ENCODE peak calls at places on chromosomes 5 and 9, in ten cellular contexts. One of them, this sample, is unnamed.

GRCh38 chr9:133048595-133048994 is 13.2 kb upstream of the CEL start:
- DNase-seq in MM.1S: peak
- DNase-seq in cardiac fibroblast: peak
- DNase-seq in kidney: no peak
- DNase-seq in BE2C: peak
- DNase-seq in Calu3: peak
- DNase-seq in dorsolateral prefrontal cortex: no peak
- DNase-seq in IMR-90: peak
- DNase-seq in SK-N-SH: peak
- DNase-seq in cardiac muscle cell: no peak
- DNase-seq in this sample: no peak

GRCh38 chr9:36820392-36820861 is 213.6 kb downstream of the PAX5 start:
- DNase-seq in MM.1S: no peak
- DNase-seq in cardiac fibroblast: peak
- DNase-seq in kidney: peak
- DNase-seq in BE2C: no peak
- DNase-seq in Calu3: no peak
- DNase-seq in dorsolateral prefrontal cortex: no peak
- DNase-seq in IMR-90: no peak
- DNase-seq in SK-N-SH: no peak
- DNase-seq in cardiac muscle cell: no peak
- DNase-seq in this sample: no peak

GRCh38 chr5:94849821-94850736 is 231.6 kb downstream of the SLF1 start:
- DNase-seq in MM.1S: peak
- DNase-seq in cardiac fibroblast: peak
- DNase-seq in kidney: no peak
- DNase-seq in BE2C: peak
- DNase-seq in Calu3: peak
- DNase-seq in dorsolateral prefrontal cortex: no peak
- DNase-seq in IMR-90: peak
- DNase-seq in SK-N-SH: peak
- DNase-seq in cardiac muscle cell: peak
- DNase-seq in this sample: peak

GRCh38 chr5:73858054-73858453 is 232.1 kb downstream of the ARHGEF28 start:
- DNase-seq in MM.1S: no peak
- DNase-seq in cardiac fibroblast: peak
- DNase-seq in kidney: no peak
- DNase-seq in BE2C: no peak
- DNase-seq in Calu3: no peak
- DNase-seq in dorsolateral prefrontal cortex: no peak
- DNase-seq in IMR-90: no peak
- DNase-seq in SK-N-SH: no peak
- DNase-seq in cardiac muscle cell: no peak
- DNase-seq in this sample: no peak

GRCh38 chr9:97510797-97511761 is 9.6 kb downstream of the TMOD1 start:
- DNase-seq in MM.1S: peak
- DNase-seq in cardiac fibroblast: peak
- DNase-seq in kidney: no peak
- DNase-seq in BE2C: no peak
- DNase-seq in Calu3: no peak
- DNase-seq in dorsolateral prefrontal cortex: no peak
- DNase-seq in IMR-90: peak
- DNase-seq in SK-N-SH: no peak
- DNase-seq in cardiac muscle cell: no peak
- DNase-seq in this sample: no peak

GRCh38 chr9:87337335-87338074 is 160.2 kb upstream of the DAPK1 start:
- DNase-seq in MM.1S: no peak
- DNase-seq in cardiac fibroblast: no peak
- DNase-seq in kidney: no peak
- DNase-seq in BE2C: no peak
- DNase-seq in Calu3: peak
- DNase-seq in dorsolateral prefrontal cortex: no peak
- DNase-seq in IMR-90: no peak
- DNase-seq in SK-N-SH: peak
- DNase-seq in cardiac muscle cell: peak
- DNase-seq in this sample: no peak

GRCh38 chr5:2783223-2783622 is 31.7 kb upstream of the IRX2 start:
- DNase-seq in MM.1S: no peak
- DNase-seq in cardiac fibroblast: no peak
- DNase-seq in kidney: no peak
- DNase-seq in BE2C: no peak
- DNase-seq in Calu3: no peak
- DNase-seq in dorsolateral prefrontal cortex: no peak
- DNase-seq in IMR-90: no peak
- DNase-seq in SK-N-SH: no peak
- DNase-seq in cardiac muscle cell: no peak
- DNase-seq in this sample: no peak

GRCh38 chr9:127735530-127736176 is 559 bp upstream of the TOR2A start:
- DNase-seq in MM.1S: peak
- DNase-seq in cardiac fibroblast: no peak
- DNase-seq in kidney: no peak
- DNase-seq in BE2C: no peak
- DNase-seq in Calu3: no peak
- DNase-seq in dorsolateral prefrontal cortex: no peak
- DNase-seq in IMR-90: no peak
- DNase-seq in SK-N-SH: no peak
- DNase-seq in cardiac muscle cell: no peak
- DNase-seq in this sample: no peak

GRCh38 chr5:29993286-29993685 is 1200.2 kb upstream of the CDH6 start:
- DNase-seq in MM.1S: no peak
- DNase-seq in cardiac fibroblast: no peak
- DNase-seq in kidney: no peak
- DNase-seq in BE2C: no peak
- DNase-seq in Calu3: no peak
- DNase-seq in dorsolateral prefrontal cortex: no peak
- DNase-seq in IMR-90: no peak
- DNase-seq in SK-N-SH: no peak
- DNase-seq in cardiac muscle cell: no peak
- DNase-seq in this sample: no peak

GRCh38 chr9:94819161-94819677 is 92.7 kb downstream of the AOPEP start:
- DNase-seq in MM.1S: no peak
- DNase-seq in cardiac fibroblast: no peak
- DNase-seq in kidney: peak
- DNase-seq in BE2C: no peak
- DNase-seq in Calu3: no peak
- DNase-seq in dorsolateral prefrontal cortex: no peak
- DNase-seq in IMR-90: no peak
- DNase-seq in SK-N-SH: peak
- DNase-seq in cardiac muscle cell: no peak
- DNase-seq in this sample: no peak

GRCh38 chr9:120475341-120475740 is 104.6 kb downstream of the CDK5RAP2 start:
- DNase-seq in MM.1S: no peak
- DNase-seq in cardiac fibroblast: peak
- DNase-seq in kidney: no peak
- DNase-seq in BE2C: no peak
- DNase-seq in Calu3: no peak
- DNase-seq in dorsolateral prefrontal cortex: peak
- DNase-seq in IMR-90: peak
- DNase-seq in SK-N-SH: no peak
- DNase-seq in cardiac muscle cell: no peak
- DNase-seq in this sample: no peak

GRCh38 chr5:66565878-66566277 is 30.3 kb upstream of the MAST4 start:
- DNase-seq in MM.1S: no peak
- DNase-seq in cardiac fibroblast: no peak
- DNase-seq in kidney: no peak
- DNase-seq in BE2C: no peak
- DNase-seq in Calu3: no peak
- DNase-seq in dorsolateral prefrontal cortex: no peak
- DNase-seq in IMR-90: no peak
- DNase-seq in SK-N-SH: no peak
- DNase-seq in cardiac muscle cell: no peak
- DNase-seq in this sample: no peak

GRCh38 chr9:120909904-120910303 is 16.7 kb downstream of the TRAF1 start:
- DNase-seq in MM.1S: no peak
- DNase-seq in cardiac fibroblast: no peak
- DNase-seq in kidney: no peak
- DNase-seq in BE2C: no peak
- DNase-seq in Calu3: no peak
- DNase-seq in dorsolateral prefrontal cortex: no peak
- DNase-seq in IMR-90: no peak
- DNase-seq in SK-N-SH: no peak
- DNase-seq in cardiac muscle cell: no peak
- DNase-seq in this sample: no peak

GRCh38 chr9:122036988-122037387 is 56.1 kb downstream of the TTLL11 start:
- DNase-seq in MM.1S: no peak
- DNase-seq in cardiac fibroblast: peak
- DNase-seq in kidney: no peak
- DNase-seq in BE2C: no peak
- DNase-seq in Calu3: no peak
- DNase-seq in dorsolateral prefrontal cortex: no peak
- DNase-seq in IMR-90: peak
- DNase-seq in SK-N-SH: no peak
- DNase-seq in cardiac muscle cell: no peak
- DNase-seq in this sample: no peak

GRCh38 chr9:122033775-122034373 is 59.2 kb downstream of the TTLL11 start:
- DNase-seq in MM.1S: no peak
- DNase-seq in cardiac fibroblast: no peak
- DNase-seq in kidney: no peak
- DNase-seq in BE2C: no peak
- DNase-seq in Calu3: no peak
- DNase-seq in dorsolateral prefrontal cortex: no peak
- DNase-seq in IMR-90: no peak
- DNase-seq in SK-N-SH: no peak
- DNase-seq in cardiac muscle cell: no peak
- DNase-seq in this sample: no peak

GRCh38 chr9:122039213-122039612 is 53.9 kb downstream of the TTLL11 start:
- DNase-seq in MM.1S: no peak
- DNase-seq in cardiac fibroblast: no peak
- DNase-seq in kidney: no peak
- DNase-seq in BE2C: no peak
- DNase-seq in Calu3: no peak
- DNase-seq in dorsolateral prefrontal cortex: no peak
- DNase-seq in IMR-90: no peak
- DNase-seq in SK-N-SH: no peak
- DNase-seq in cardiac muscle cell: no peak
- DNase-seq in this sample: no peak

GRCh38 chr9:122032346-122032745 is 60.8 kb downstream of the TTLL11 start:
- DNase-seq in MM.1S: no peak
- DNase-seq in cardiac fibroblast: no peak
- DNase-seq in kidney: no peak
- DNase-seq in BE2C: no peak
- DNase-seq in Calu3: no peak
- DNase-seq in dorsolateral prefrontal cortex: no peak
- DNase-seq in IMR-90: no peak
- DNase-seq in SK-N-SH: no peak
- DNase-seq in cardiac muscle cell: no peak
- DNase-seq in this sample: no peak

GRCh38 chr9:122036408-122036807 is 56.7 kb downstream of the TTLL11 start:
- DNase-seq in MM.1S: no peak
- DNase-seq in cardiac fibroblast: no peak
- DNase-seq in kidney: no peak
- DNase-seq in BE2C: no peak
- DNase-seq in Calu3: no peak
- DNase-seq in dorsolateral prefrontal cortex: no peak
- DNase-seq in IMR-90: no peak
- DNase-seq in SK-N-SH: no peak
- DNase-seq in cardiac muscle cell: no peak
- DNase-seq in this sample: no peak
- TF ChIP-seq CTCF in MM.1S: no peak
- TF ChIP-seq CTCF in cardiac fibroblast: no peak
- TF ChIP-seq CTCF in kidney: no peak
- TF ChIP-seq CTCF in BE2C: no peak
- TF ChIP-seq CTCF in Calu3: no peak
- TF ChIP-seq CTCF in dorsolateral prefrontal cortex: no peak
- TF ChIP-seq CTCF in IMR-90: no peak
- TF ChIP-seq CTCF in SK-N-SH: no peak
- TF ChIP-seq CTCF in cardiac muscle cell: no peak
- TF ChIP-seq CTCF in this sample: no peak

GRCh38 chr5:1137567-1138444 is 25.9 kb upstream of the SLC12A7 start:
- DNase-seq in MM.1S: no peak
- DNase-seq in cardiac fibroblast: no peak
- DNase-seq in kidney: peak
- DNase-seq in BE2C: no peak
- DNase-seq in Calu3: no peak
- DNase-seq in dorsolateral prefrontal cortex: no peak
- DNase-seq in IMR-90: no peak
- DNase-seq in SK-N-SH: no peak
- DNase-seq in cardiac muscle cell: no peak
- DNase-seq in this sample: no peak
- TF ChIP-seq CTCF in MM.1S: no peak
- TF ChIP-seq CTCF in cardiac fibroblast: no peak
- TF ChIP-seq CTCF in kidney: no peak
- TF ChIP-seq CTCF in BE2C: no peak
- TF ChIP-seq CTCF in Calu3: no peak
- TF ChIP-seq CTCF in dorsolateral prefrontal cortex: no peak
- TF ChIP-seq CTCF in IMR-90: no peak
- TF ChIP-seq CTCF in SK-N-SH: no peak
- TF ChIP-seq CTCF in cardiac muscle cell: no peak
- TF ChIP-seq CTCF in this sample: no peak

GRCh38 chr9:90219548-90220118 is 423.0 kb downstream of the DIRAS2 start:
- DNase-seq in MM.1S: peak
- DNase-seq in cardiac fibroblast: no peak
- DNase-seq in kidney: peak
- DNase-seq in BE2C: peak
- DNase-seq in Calu3: peak
- DNase-seq in dorsolateral prefrontal cortex: no peak
- DNase-seq in IMR-90: no peak
- DNase-seq in SK-N-SH: no peak
- DNase-seq in cardiac muscle cell: peak
- DNase-seq in this sample: peak
- TF ChIP-seq CTCF in MM.1S: peak
- TF ChIP-seq CTCF in cardiac fibroblast: no peak
- TF ChIP-seq CTCF in kidney: peak
- TF ChIP-seq CTCF in BE2C: peak
- TF ChIP-seq CTCF in Calu3: peak
- TF ChIP-seq CTCF in dorsolateral prefrontal cortex: peak
- TF ChIP-seq CTCF in IMR-90: no peak
- TF ChIP-seq CTCF in SK-N-SH: no peak
- TF ChIP-seq CTCF in cardiac muscle cell: no peak
- TF ChIP-seq CTCF in this sample: peak

GRCh38 chr9:123191660-123192059 is 76.7 kb downstream of the STRBP start:
- DNase-seq in MM.1S: no peak
- DNase-seq in cardiac fibroblast: no peak
- DNase-seq in kidney: no peak
- DNase-seq in BE2C: no peak
- DNase-seq in Calu3: no peak
- DNase-seq in dorsolateral prefrontal cortex: no peak
- DNase-seq in IMR-90: no peak
- DNase-seq in SK-N-SH: no peak
- DNase-seq in cardiac muscle cell: no peak
- DNase-seq in this sample: no peak

GRCh38 chr9:123191260-123191659 is 77.1 kb downstream of the STRBP start:
- DNase-seq in MM.1S: no peak
- DNase-seq in cardiac fibroblast: no peak
- DNase-seq in kidney: no peak
- DNase-seq in BE2C: no peak
- DNase-seq in Calu3: no peak
- DNase-seq in dorsolateral prefrontal cortex: no peak
- DNase-seq in IMR-90: no peak
- DNase-seq in SK-N-SH: no peak
- DNase-seq in cardiac muscle cell: no peak
- DNase-seq in this sample: no peak

GRCh38 chr9:123201083-123201482 is 67.3 kb downstream of the STRBP start:
- DNase-seq in MM.1S: no peak
- DNase-seq in cardiac fibroblast: no peak
- DNase-seq in kidney: no peak
- DNase-seq in BE2C: no peak
- DNase-seq in Calu3: no peak
- DNase-seq in dorsolateral prefrontal cortex: no peak
- DNase-seq in IMR-90: no peak
- DNase-seq in SK-N-SH: no peak
- DNase-seq in cardiac muscle cell: no peak
- DNase-seq in this sample: no peak

GRCh38 chr9:123194023-123194422 is 74.4 kb downstream of the STRBP start:
- DNase-seq in MM.1S: no peak
- DNase-seq in cardiac fibroblast: no peak
- DNase-seq in kidney: no peak
- DNase-seq in BE2C: no peak
- DNase-seq in Calu3: no peak
- DNase-seq in dorsolateral prefrontal cortex: no peak
- DNase-seq in IMR-90: no peak
- DNase-seq in SK-N-SH: no peak
- DNase-seq in cardiac muscle cell: no peak
- DNase-seq in this sample: no peak

GRCh38 chr9:123196124-123196523 is 72.3 kb downstream of the STRBP start:
- DNase-seq in MM.1S: no peak
- DNase-seq in cardiac fibroblast: no peak
- DNase-seq in kidney: no peak
- DNase-seq in BE2C: no peak
- DNase-seq in Calu3: no peak
- DNase-seq in dorsolateral prefrontal cortex: no peak
- DNase-seq in IMR-90: no peak
- DNase-seq in SK-N-SH: no peak
- DNase-seq in cardiac muscle cell: no peak
- DNase-seq in this sample: no peak
- TF ChIP-seq CTCF in MM.1S: no peak
- TF ChIP-seq CTCF in cardiac fibroblast: no peak
- TF ChIP-seq CTCF in kidney: no peak
- TF ChIP-seq CTCF in BE2C: no peak
- TF ChIP-seq CTCF in Calu3: no peak
- TF ChIP-seq CTCF in dorsolateral prefrontal cortex: no peak
- TF ChIP-seq CTCF in IMR-90: no peak
- TF ChIP-seq CTCF in SK-N-SH: no peak
- TF ChIP-seq CTCF in cardiac muscle cell: no peak
- TF ChIP-seq CTCF in this sample: no peak

This sample was measured in nephron progenitor cell.